ENCODE peak calls at places on chromosomes 7 and 10, in ten cellular contexts. One of them, this sample, is unnamed.
A peak's percentile ranks its signal among the peaks of the same experiment; 100 is the strongest.

GRCh38 chr7:79176859-79177477 is 276.5 kb downstream of the MAGI2 start:
- DNase-seq in stimulated activated CD4-positive, alpha-beta T cell treated with anti-CD3 and anti-CD28 coated beads, Interleukin-4, amount 100 ng/mL, for 48 hours: no peak
- DNase-seq in SW480: peak; percentile 76
- DNase-seq in activated CD4-positive, alpha-beta T cell treated with anti-CD3 and anti-CD28 coated beads, Interleukin-2, amount 50 U/mL, for 1 hour: no peak
- DNase-seq in AG09319: peak; percentile 19
- DNase-seq in A549: peak; percentile 55
- DNase-seq in HTR-8/SVneo: peak; percentile 2
- DNase-seq in GM04503: no peak
- DNase-seq in 8988T: no peak
- DNase-seq in cardiac muscle cell: peak; percentile 61
- DNase-seq in this sample: peak; percentile 64

GRCh38 chr10:4132216-4132556 is 347.2 kb upstream of the KLF6 start:
- DNase-seq in stimulated activated CD4-positive, alpha-beta T cell treated with anti-CD3 and anti-CD28 coated beads, Interleukin-4, amount 100 ng/mL, for 48 hours: no peak
- DNase-seq in SW480: no peak
- DNase-seq in activated CD4-positive, alpha-beta T cell treated with anti-CD3 and anti-CD28 coated beads, Interleukin-2, amount 50 U/mL, for 1 hour: no peak
- DNase-seq in AG09319: no peak
- DNase-seq in A549: no peak
- DNase-seq in HTR-8/SVneo: no peak
- DNase-seq in GM04503: no peak
- DNase-seq in 8988T: no peak
- DNase-seq in cardiac muscle cell: no peak
- DNase-seq in this sample: no peak

GRCh38 chr7:81029523-81029922 is 110.7 kb upstream of the SEMA3C start:
- DNase-seq in stimulated activated CD4-positive, alpha-beta T cell treated with anti-CD3 and anti-CD28 coated beads, Interleukin-4, amount 100 ng/mL, for 48 hours: no peak
- DNase-seq in SW480: no peak
- DNase-seq in activated CD4-positive, alpha-beta T cell treated with anti-CD3 and anti-CD28 coated beads, Interleukin-2, amount 50 U/mL, for 1 hour: no peak
- DNase-seq in AG09319: no peak
- DNase-seq in A549: no peak
- DNase-seq in HTR-8/SVneo: no peak
- DNase-seq in GM04503: no peak
- DNase-seq in 8988T: no peak
- DNase-seq in cardiac muscle cell: no peak
- DNase-seq in this sample: no peak

GRCh38 chr7:140209866-140210609 is 33.3 kb upstream of the KDM7A start:
- DNase-seq in stimulated activated CD4-positive, alpha-beta T cell treated with anti-CD3 and anti-CD28 coated beads, Interleukin-4, amount 100 ng/mL, for 48 hours: peak; percentile 56
- DNase-seq in SW480: no peak
- DNase-seq in activated CD4-positive, alpha-beta T cell treated with anti-CD3 and anti-CD28 coated beads, Interleukin-2, amount 50 U/mL, for 1 hour: peak; percentile 22
- DNase-seq in AG09319: no peak
- DNase-seq in A549: no peak
- DNase-seq in HTR-8/SVneo: no peak
- DNase-seq in GM04503: no peak
- DNase-seq in 8988T: no peak
- DNase-seq in cardiac muscle cell: no peak
- DNase-seq in this sample: no peak

GRCh38 chr7:135209225-135209834 is 2.0 kb downstream of the WDR91 start:
- DNase-seq in stimulated activated CD4-positive, alpha-beta T cell treated with anti-CD3 and anti-CD28 coated beads, Interleukin-4, amount 100 ng/mL, for 48 hours: no peak
- DNase-seq in SW480: no peak
- DNase-seq in activated CD4-positive, alpha-beta T cell treated with anti-CD3 and anti-CD28 coated beads, Interleukin-2, amount 50 U/mL, for 1 hour: no peak
- DNase-seq in AG09319: no peak
- DNase-seq in A549: no peak
- DNase-seq in HTR-8/SVneo: no peak
- DNase-seq in GM04503: no peak
- DNase-seq in 8988T: no peak
- DNase-seq in cardiac muscle cell: no peak
- DNase-seq in this sample: no peak

GRCh38 chr10:49361735-49362568 is 33.9 kb downstream of the DRGX start:
- DNase-seq in stimulated activated CD4-positive, alpha-beta T cell treated with anti-CD3 and anti-CD28 coated beads, Interleukin-4, amount 100 ng/mL, for 48 hours: no peak
- DNase-seq in SW480: no peak
- DNase-seq in activated CD4-positive, alpha-beta T cell treated with anti-CD3 and anti-CD28 coated beads, Interleukin-2, amount 50 U/mL, for 1 hour: no peak
- DNase-seq in AG09319: no peak
- DNase-seq in A549: no peak
- DNase-seq in HTR-8/SVneo: no peak
- DNase-seq in GM04503: no peak
- DNase-seq in 8988T: no peak
- DNase-seq in cardiac muscle cell: no peak
- DNase-seq in this sample: no peak

GRCh38 chr10:58952747-58953466 is 223.5 kb upstream of the PHYHIPL start:
- DNase-seq in stimulated activated CD4-positive, alpha-beta T cell treated with anti-CD3 and anti-CD28 coated beads, Interleukin-4, amount 100 ng/mL, for 48 hours: no peak
- DNase-seq in SW480: peak; percentile 36
- DNase-seq in activated CD4-positive, alpha-beta T cell treated with anti-CD3 and anti-CD28 coated beads, Interleukin-2, amount 50 U/mL, for 1 hour: no peak
- DNase-seq in AG09319: no peak
- DNase-seq in A549: peak; percentile 52
- DNase-seq in HTR-8/SVneo: peak; percentile 23
- DNase-seq in GM04503: no peak
- DNase-seq in 8988T: no peak
- DNase-seq in cardiac muscle cell: peak; percentile 69
- DNase-seq in this sample: peak; percentile 58

GRCh38 chr7:29265208-29265923 is 70.8 kb downstream of the CHN2 start:
- DNase-seq in stimulated activated CD4-positive, alpha-beta T cell treated with anti-CD3 and anti-CD28 coated beads, Interleukin-4, amount 100 ng/mL, for 48 hours: no peak
- DNase-seq in SW480: no peak
- DNase-seq in activated CD4-positive, alpha-beta T cell treated with anti-CD3 and anti-CD28 coated beads, Interleukin-2, amount 50 U/mL, for 1 hour: no peak
- DNase-seq in AG09319: no peak
- DNase-seq in A549: no peak
- DNase-seq in HTR-8/SVneo: no peak
- DNase-seq in GM04503: no peak
- DNase-seq in 8988T: no peak
- DNase-seq in cardiac muscle cell: peak; percentile 82
- DNase-seq in this sample: peak; percentile 77

GRCh38 chr10:34716958-34717357 is 98.1 kb downstream of the PARD3 start:
- DNase-seq in stimulated activated CD4-positive, alpha-beta T cell treated with anti-CD3 and anti-CD28 coated beads, Interleukin-4, amount 100 ng/mL, for 48 hours: no peak
- DNase-seq in SW480: peak; percentile 85
- DNase-seq in activated CD4-positive, alpha-beta T cell treated with anti-CD3 and anti-CD28 coated beads, Interleukin-2, amount 50 U/mL, for 1 hour: no peak
- DNase-seq in AG09319: no peak
- DNase-seq in A549: no peak
- DNase-seq in HTR-8/SVneo: no peak
- DNase-seq in GM04503: no peak
- DNase-seq in 8988T: no peak
- DNase-seq in cardiac muscle cell: no peak
- DNase-seq in this sample: no peak

GRCh38 chr7:105015631-105015965 is 1.6 kb downstream of the KMT2E start:
- DNase-seq in stimulated activated CD4-positive, alpha-beta T cell treated with anti-CD3 and anti-CD28 coated beads, Interleukin-4, amount 100 ng/mL, for 48 hours: no peak
- DNase-seq in SW480: peak; percentile 70
- DNase-seq in activated CD4-positive, alpha-beta T cell treated with anti-CD3 and anti-CD28 coated beads, Interleukin-2, amount 50 U/mL, for 1 hour: peak; percentile 33
- DNase-seq in AG09319: no peak
- DNase-seq in A549: no peak
- DNase-seq in HTR-8/SVneo: no peak
- DNase-seq in GM04503: no peak
- DNase-seq in 8988T: no peak
- DNase-seq in cardiac muscle cell: peak; percentile 45
- DNase-seq in this sample: peak; percentile 39

GRCh38 chr7:115763347-115763746 is 267.2 kb downstream of the TFEC start:
- DNase-seq in stimulated activated CD4-positive, alpha-beta T cell treated with anti-CD3 and anti-CD28 coated beads, Interleukin-4, amount 100 ng/mL, for 48 hours: no peak
- DNase-seq in SW480: no peak
- DNase-seq in activated CD4-positive, alpha-beta T cell treated with anti-CD3 and anti-CD28 coated beads, Interleukin-2, amount 50 U/mL, for 1 hour: no peak
- DNase-seq in AG09319: no peak
- DNase-seq in A549: no peak
- DNase-seq in HTR-8/SVneo: no peak
- DNase-seq in GM04503: no peak
- DNase-seq in 8988T: no peak
- DNase-seq in cardiac muscle cell: no peak
- DNase-seq in this sample: no peak

GRCh38 chr7:130733866-130734524 is at the start of gene KLF14:
- DNase-seq in stimulated activated CD4-positive, alpha-beta T cell treated with anti-CD3 and anti-CD28 coated beads, Interleukin-4, amount 100 ng/mL, for 48 hours: peak; percentile 12
- DNase-seq in SW480: peak; percentile 46
- DNase-seq in activated CD4-positive, alpha-beta T cell treated with anti-CD3 and anti-CD28 coated beads, Interleukin-2, amount 50 U/mL, for 1 hour: peak; percentile 12
- DNase-seq in AG09319: no peak
- DNase-seq in A549: no peak
- DNase-seq in HTR-8/SVneo: peak; percentile 19
- DNase-seq in GM04503: no peak
- DNase-seq in 8988T: peak; percentile 58
- DNase-seq in cardiac muscle cell: peak; percentile 20
- DNase-seq in this sample: peak; percentile 40

GRCh38 chr7:98395481-98395880 is 5.4 kb downstream of the BAIAP2L1 start:
- DNase-seq in stimulated activated CD4-positive, alpha-beta T cell treated with anti-CD3 and anti-CD28 coated beads, Interleukin-4, amount 100 ng/mL, for 48 hours: no peak
- DNase-seq in SW480: no peak
- DNase-seq in activated CD4-positive, alpha-beta T cell treated with anti-CD3 and anti-CD28 coated beads, Interleukin-2, amount 50 U/mL, for 1 hour: no peak
- DNase-seq in AG09319: no peak
- DNase-seq in A549: no peak
- DNase-seq in HTR-8/SVneo: no peak
- DNase-seq in GM04503: no peak
- DNase-seq in 8988T: no peak
- DNase-seq in cardiac muscle cell: no peak
- DNase-seq in this sample: no peak

GRCh38 chr7:82471351-82472020 is 27.9 kb upstream of the CACNA2D1 start:
- DNase-seq in stimulated activated CD4-positive, alpha-beta T cell treated with anti-CD3 and anti-CD28 coated beads, Interleukin-4, amount 100 ng/mL, for 48 hours: no peak
- DNase-seq in SW480: no peak
- DNase-seq in activated CD4-positive, alpha-beta T cell treated with anti-CD3 and anti-CD28 coated beads, Interleukin-2, amount 50 U/mL, for 1 hour: no peak
- DNase-seq in AG09319: no peak
- DNase-seq in A549: no peak
- DNase-seq in HTR-8/SVneo: no peak
- DNase-seq in GM04503: no peak
- DNase-seq in 8988T: no peak
- DNase-seq in cardiac muscle cell: no peak
- DNase-seq in this sample: no peak

GRCh38 chr7:92131764-92132330 is 2.4 kb downstream of the CYP51A1 start:
- DNase-seq in stimulated activated CD4-positive, alpha-beta T cell treated with anti-CD3 and anti-CD28 coated beads, Interleukin-4, amount 100 ng/mL, for 48 hours: no peak
- DNase-seq in SW480: no peak
- DNase-seq in activated CD4-positive, alpha-beta T cell treated with anti-CD3 and anti-CD28 coated beads, Interleukin-2, amount 50 U/mL, for 1 hour: no peak
- DNase-seq in AG09319: no peak
- DNase-seq in A549: no peak
- DNase-seq in HTR-8/SVneo: no peak
- DNase-seq in GM04503: no peak
- DNase-seq in 8988T: no peak
- DNase-seq in cardiac muscle cell: no peak
- DNase-seq in this sample: no peak

GRCh38 chr10:13890617-13891541 is 304.1 kb downstream of the PRPF18 start:
- DNase-seq in stimulated activated CD4-positive, alpha-beta T cell treated with anti-CD3 and anti-CD28 coated beads, Interleukin-4, amount 100 ng/mL, for 48 hours: no peak
- DNase-seq in SW480: no peak
- DNase-seq in activated CD4-positive, alpha-beta T cell treated with anti-CD3 and anti-CD28 coated beads, Interleukin-2, amount 50 U/mL, for 1 hour: no peak
- DNase-seq in AG09319: no peak
- DNase-seq in A549: no peak
- DNase-seq in HTR-8/SVneo: peak; percentile 21
- DNase-seq in GM04503: no peak
- DNase-seq in 8988T: no peak
- DNase-seq in cardiac muscle cell: peak; percentile 62
- DNase-seq in this sample: peak; percentile 10

GRCh38 chr7:104664648-104665047 is 336.2 kb downstream of the LHFPL3 start:
- DNase-seq in stimulated activated CD4-positive, alpha-beta T cell treated with anti-CD3 and anti-CD28 coated beads, Interleukin-4, amount 100 ng/mL, for 48 hours: no peak
- DNase-seq in SW480: no peak
- DNase-seq in activated CD4-positive, alpha-beta T cell treated with anti-CD3 and anti-CD28 coated beads, Interleukin-2, amount 50 U/mL, for 1 hour: no peak
- DNase-seq in AG09319: no peak
- DNase-seq in A549: no peak
- DNase-seq in HTR-8/SVneo: no peak
- DNase-seq in GM04503: no peak
- DNase-seq in 8988T: no peak
- DNase-seq in cardiac muscle cell: no peak
- DNase-seq in this sample: no peak

GRCh38 chr10:103145046-103145445 is 48.0 kb downstream of the NT5C2 start:
- DNase-seq in stimulated activated CD4-positive, alpha-beta T cell treated with anti-CD3 and anti-CD28 coated beads, Interleukin-4, amount 100 ng/mL, for 48 hours: no peak
- DNase-seq in SW480: no peak
- DNase-seq in activated CD4-positive, alpha-beta T cell treated with anti-CD3 and anti-CD28 coated beads, Interleukin-2, amount 50 U/mL, for 1 hour: no peak
- DNase-seq in AG09319: no peak
- DNase-seq in A549: no peak
- DNase-seq in HTR-8/SVneo: no peak
- DNase-seq in GM04503: no peak
- DNase-seq in 8988T: no peak
- DNase-seq in cardiac muscle cell: peak; percentile 33
- DNase-seq in this sample: no peak

GRCh38 chr10:11279286-11279685 is 261.6 kb downstream of the CELF2 start:
- DNase-seq in stimulated activated CD4-positive, alpha-beta T cell treated with anti-CD3 and anti-CD28 coated beads, Interleukin-4, amount 100 ng/mL, for 48 hours: no peak
- DNase-seq in SW480: no peak
- DNase-seq in activated CD4-positive, alpha-beta T cell treated with anti-CD3 and anti-CD28 coated beads, Interleukin-2, amount 50 U/mL, for 1 hour: no peak
- DNase-seq in AG09319: no peak
- DNase-seq in A549: no peak
- DNase-seq in HTR-8/SVneo: no peak
- DNase-seq in GM04503: no peak
- DNase-seq in 8988T: no peak
- DNase-seq in cardiac muscle cell: no peak
- DNase-seq in this sample: no peak

GRCh38 chr10:132550366-132551092 is 12.9 kb downstream of the INPP5A start:
- DNase-seq in stimulated activated CD4-positive, alpha-beta T cell treated with anti-CD3 and anti-CD28 coated beads, Interleukin-4, amount 100 ng/mL, for 48 hours: no peak
- DNase-seq in SW480: no peak
- DNase-seq in activated CD4-positive, alpha-beta T cell treated with anti-CD3 and anti-CD28 coated beads, Interleukin-2, amount 50 U/mL, for 1 hour: no peak
- DNase-seq in AG09319: no peak
- DNase-seq in A549: no peak
- DNase-seq in HTR-8/SVneo: no peak
- DNase-seq in GM04503: no peak
- DNase-seq in 8988T: no peak
- DNase-seq in cardiac muscle cell: no peak
- DNase-seq in this sample: no peak

GRCh38 chr7:66974986-66975590 is 20.3 kb downstream of the SBDS start:
- DNase-seq in stimulated activated CD4-positive, alpha-beta T cell treated with anti-CD3 and anti-CD28 coated beads, Interleukin-4, amount 100 ng/mL, for 48 hours: no peak
- DNase-seq in SW480: no peak
- DNase-seq in activated CD4-positive, alpha-beta T cell treated with anti-CD3 and anti-CD28 coated beads, Interleukin-2, amount 50 U/mL, for 1 hour: no peak
- DNase-seq in AG09319: no peak
- DNase-seq in A549: peak; percentile 60
- DNase-seq in HTR-8/SVneo: no peak
- DNase-seq in GM04503: no peak
- DNase-seq in 8988T: no peak
- DNase-seq in cardiac muscle cell: no peak
- DNase-seq in this sample: no peak

GRCh38 chr7:51255536-51256243 is 60.9 kb downstream of the COBL start:
- DNase-seq in stimulated activated CD4-positive, alpha-beta T cell treated with anti-CD3 and anti-CD28 coated beads, Interleukin-4, amount 100 ng/mL, for 48 hours: no peak
- DNase-seq in SW480: no peak
- DNase-seq in activated CD4-positive, alpha-beta T cell treated with anti-CD3 and anti-CD28 coated beads, Interleukin-2, amount 50 U/mL, for 1 hour: no peak
- DNase-seq in AG09319: no peak
- DNase-seq in A549: no peak
- DNase-seq in HTR-8/SVneo: no peak
- DNase-seq in GM04503: no peak
- DNase-seq in 8988T: peak; percentile 32
- DNase-seq in cardiac muscle cell: no peak
- DNase-seq in this sample: peak; percentile 19

GRCh38 chr7:38232475-38233366 is 40.7 kb downstream of the TARP start:
- DNase-seq in stimulated activated CD4-positive, alpha-beta T cell treated with anti-CD3 and anti-CD28 coated beads, Interleukin-4, amount 100 ng/mL, for 48 hours: peak; percentile 59
- DNase-seq in SW480: no peak
- DNase-seq in activated CD4-positive, alpha-beta T cell treated with anti-CD3 and anti-CD28 coated beads, Interleukin-2, amount 50 U/mL, for 1 hour: peak; percentile 59
- DNase-seq in AG09319: no peak
- DNase-seq in A549: no peak
- DNase-seq in HTR-8/SVneo: no peak
- DNase-seq in GM04503: no peak
- DNase-seq in 8988T: no peak
- DNase-seq in cardiac muscle cell: peak; percentile 39
- DNase-seq in this sample: no peak

GRCh38 chr7:128845987-128846386 is 15.8 kb downstream of the FLNC start:
- DNase-seq in stimulated activated CD4-positive, alpha-beta T cell treated with anti-CD3 and anti-CD28 coated beads, Interleukin-4, amount 100 ng/mL, for 48 hours: no peak
- DNase-seq in SW480: no peak
- DNase-seq in activated CD4-positive, alpha-beta T cell treated with anti-CD3 and anti-CD28 coated beads, Interleukin-2, amount 50 U/mL, for 1 hour: no peak
- DNase-seq in AG09319: no peak
- DNase-seq in A549: no peak
- DNase-seq in HTR-8/SVneo: no peak
- DNase-seq in GM04503: no peak
- DNase-seq in 8988T: no peak
- DNase-seq in cardiac muscle cell: no peak
- DNase-seq in this sample: no peak

GRCh38 chr10:96863922-96864543 is 31.9 kb downstream of the LCOR start:
- DNase-seq in stimulated activated CD4-positive, alpha-beta T cell treated with anti-CD3 and anti-CD28 coated beads, Interleukin-4, amount 100 ng/mL, for 48 hours: no peak
- DNase-seq in SW480: peak; percentile 44
- DNase-seq in activated CD4-positive, alpha-beta T cell treated with anti-CD3 and anti-CD28 coated beads, Interleukin-2, amount 50 U/mL, for 1 hour: no peak
- DNase-seq in AG09319: no peak
- DNase-seq in A549: peak; percentile 74
- DNase-seq in HTR-8/SVneo: peak; percentile 44
- DNase-seq in GM04503: no peak
- DNase-seq in 8988T: peak; percentile 29
- DNase-seq in cardiac muscle cell: peak; percentile 28
- DNase-seq in this sample: peak; percentile 60